ENCODE peak calls at places on chromosomes 11 and 22, in four cellular contexts. One of them, this sample, is unnamed.

GRCh38 chr22:18000441-18001039 is 23.8 kb downstream of the MICAL3 start:
- DNase-seq in IMR-90: no peak
- DNase-seq in mesendoderm: peak; percentile 47
- DNase-seq in H1: no peak
- DNase-seq in this sample: no peak

GRCh38 chr11:17423533-17424310 is 35.3 kb upstream of the KCNJ11 start:
- DNase-seq in IMR-90: no peak
- DNase-seq in mesendoderm: no peak
- DNase-seq in H1: no peak
- DNase-seq in this sample: no peak

GRCh38 chr11:47991266-47991830 is 11.0 kb downstream of the PTPRJ start:
- DNase-seq in IMR-90: no peak
- DNase-seq in mesendoderm: peak; percentile 90
- DNase-seq in H1: no peak
- DNase-seq in this sample: peak; percentile 56

GRCh38 chr11:36455658-36456111 is 54.4 kb downstream of the TRAF6 start:
- DNase-seq in IMR-90: peak; percentile 98
- DNase-seq in mesendoderm: peak; percentile 62
- DNase-seq in H1: no peak
- DNase-seq in this sample: no peak

GRCh38 chr11:13355191-13355590 is 77.6 kb downstream of the BMAL1 start:
- DNase-seq in IMR-90: no peak
- DNase-seq in mesendoderm: no peak
- DNase-seq in H1: no peak
- DNase-seq in this sample: no peak

GRCh38 chr11:46338636-46338987 is 8.7 kb upstream of the DGKZ start:
- DNase-seq in IMR-90: peak; percentile 26
- DNase-seq in mesendoderm: peak; percentile 89
- DNase-seq in H1: no peak
- DNase-seq in this sample: no peak

GRCh38 chr11:12079726-12080556 is 30.4 kb upstream of the MICAL2 start:
- DNase-seq in IMR-90: peak; percentile 99
- DNase-seq in mesendoderm: peak; percentile 81
- DNase-seq in H1: no peak
- DNase-seq in this sample: no peak

GRCh38 chr11:41245184-41245583 is 214.3 kb downstream of the LRRC4C start:
- DNase-seq in IMR-90: no peak
- DNase-seq in mesendoderm: no peak
- DNase-seq in H1: no peak
- DNase-seq in this sample: peak; percentile 22

GRCh38 chr11:120786206-120786735 is 237.6 kb upstream of the TBCEL start:
- DNase-seq in IMR-90: no peak
- DNase-seq in mesendoderm: no peak
- DNase-seq in H1: no peak
- DNase-seq in this sample: no peak

GRCh38 chr11:95108159-95108611 is 18.5 kb downstream of the ENDOD1 start:
- DNase-seq in IMR-90: peak; percentile 34
- DNase-seq in mesendoderm: peak; percentile 40
- DNase-seq in H1: no peak
- DNase-seq in this sample: no peak

GRCh38 chr22:24060375-24060788 is 49.3 kb downstream of the CABIN1 start:
- DNase-seq in IMR-90: peak; percentile 96
- DNase-seq in mesendoderm: no peak
- DNase-seq in H1: no peak
- DNase-seq in this sample: no peak

GRCh38 chr11:77752518-77752917 is 68.0 kb downstream of the RSF1 start:
- DNase-seq in IMR-90: peak; percentile 32
- DNase-seq in mesendoderm: peak; percentile 91
- DNase-seq in H1: peak; percentile 5
- DNase-seq in this sample: peak; percentile 31

GRCh38 chr22:45518580-45518991 is 15.9 kb downstream of the FBLN1 start:
- DNase-seq in IMR-90: no peak
- DNase-seq in mesendoderm: no peak
- DNase-seq in H1: no peak
- DNase-seq in this sample: no peak

GRCh38 chr11:71568707-71569349 is 3.5 kb downstream of the KRTAP5-10 start:
- DNase-seq in IMR-90: no peak
- DNase-seq in mesendoderm: no peak
- DNase-seq in H1: no peak
- DNase-seq in this sample: no peak

GRCh38 chr11:116697011-116697410 is 75.8 kb downstream of the BUD13 start:
- DNase-seq in IMR-90: no peak
- DNase-seq in mesendoderm: peak; percentile 37
- DNase-seq in H1: no peak
- DNase-seq in this sample: no peak

GRCh38 chr11:122595246-122595645 is 60.3 kb upstream of the UBASH3B start:
- DNase-seq in IMR-90: no peak
- DNase-seq in mesendoderm: no peak
- DNase-seq in H1: no peak
- DNase-seq in this sample: no peak

GRCh38 chr11:125245299-125245698 is 80.7 kb downstream of the PKNOX2 start:
- DNase-seq in IMR-90: peak; percentile 4
- DNase-seq in mesendoderm: no peak
- DNase-seq in H1: no peak
- DNase-seq in this sample: no peak

GRCh38 chr11:1218788-1219445 is 3.9 kb upstream of the MUC5B start:
- DNase-seq in IMR-90: no peak
- DNase-seq in mesendoderm: no peak
- DNase-seq in H1: no peak
- DNase-seq in this sample: peak; percentile 25

GRCh38 chr11:114193730-114194674 is 102.2 kb upstream of the NNMT start:
- DNase-seq in IMR-90: no peak
- DNase-seq in mesendoderm: no peak
- DNase-seq in H1: no peak
- DNase-seq in this sample: no peak

GRCh38 chr11:88469828-88470227 is 132.3 kb upstream of the CTSC start:
- DNase-seq in IMR-90: peak; percentile 36
- DNase-seq in mesendoderm: no peak
- DNase-seq in H1: no peak
- DNase-seq in this sample: no peak

DNA sequence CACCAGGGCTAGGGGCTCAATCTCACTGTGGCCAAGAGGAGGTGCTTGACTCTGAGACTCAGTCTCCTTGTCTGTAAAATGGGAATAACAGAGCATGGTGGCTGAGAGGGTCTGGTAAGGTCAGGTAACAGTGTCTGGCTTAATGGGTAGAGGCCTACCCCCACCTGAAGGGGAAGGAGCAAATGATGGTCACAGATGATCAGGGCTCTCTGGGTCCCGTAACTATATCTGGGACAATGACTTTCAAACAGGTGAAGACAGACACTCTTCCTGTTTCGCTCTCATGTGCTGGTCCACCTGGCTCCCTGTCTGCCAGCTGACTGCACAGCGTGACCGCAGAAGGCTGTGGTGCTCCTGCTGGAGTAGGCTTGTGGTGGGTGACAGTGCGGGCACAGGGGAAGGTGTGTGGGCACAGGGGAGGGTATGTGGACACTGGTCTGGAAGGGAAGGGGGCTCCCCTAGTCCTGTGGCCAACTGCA is 4.0 kb downstream of the A4GALT start:
- DNase-seq in IMR-90: no peak
- DNase-seq in mesendoderm: no peak
- DNase-seq in H1: no peak
- DNase-seq in this sample: no peak
- H2BK120ac ChIP-seq in IMR-90: no peak overlapping the region
- H2BK120ac ChIP-seq in mesendoderm: no peak overlapping the region
- H2BK120ac ChIP-seq in H1: no peak overlapping the region
- H2BK120ac ChIP-seq in this sample: no peak overlapping the region

GRCh38 chr11:119205574-119206511 is at the start of gene CBL:
- DNase-seq in IMR-90: peak; percentile 84
- DNase-seq in mesendoderm: peak; percentile 95
- DNase-seq in H1: peak; percentile 75
- DNase-seq in this sample: peak; percentile 94
- H3K56ac ChIP-seq in IMR-90: peak within 1 kb of the TSS; percentile 92
- H3K56ac ChIP-seq in mesendoderm: peak within 1 kb of the TSS; percentile 98
- H3K56ac ChIP-seq in H1: peak within 1 kb of the TSS; percentile 73
- H3K56ac ChIP-seq in this sample: no peak within 1 kb of the TSS

GRCh38 chr22:49259870-49260615 is 567.6 kb downstream of the BRD1 start:
- DNase-seq in IMR-90: no peak
- DNase-seq in mesendoderm: no peak
- DNase-seq in H1: no peak
- DNase-seq in this sample: no peak
- H2BK120ac ChIP-seq in IMR-90: no peak overlapping the region
- H2BK120ac ChIP-seq in mesendoderm: no peak overlapping the region
- H2BK120ac ChIP-seq in H1: no peak overlapping the region
- H2BK120ac ChIP-seq in this sample: no peak overlapping the region

GRCh38 chr22:26481112-26481693 is 2.4 kb downstream of the HPS4 start:
- DNase-seq in IMR-90: no peak
- DNase-seq in mesendoderm: no peak
- DNase-seq in H1: no peak
- DNase-seq in this sample: no peak

GRCh38 chr22:26479792-26480610 is 3.6 kb downstream of the HPS4 start:
- DNase-seq in IMR-90: no peak
- DNase-seq in mesendoderm: no peak
- DNase-seq in H1: no peak
- DNase-seq in this sample: no peak

GRCh38 chr22:26480611-26480932 is 3.0 kb downstream of the HPS4 start:
- DNase-seq in IMR-90: no peak
- DNase-seq in mesendoderm: no peak
- DNase-seq in H1: no peak
- DNase-seq in this sample: no peak

GRCh38 chr22:26477341-26477731 is 6.2 kb downstream of the HPS4 start:
- DNase-seq in IMR-90: no peak
- DNase-seq in mesendoderm: no peak
- DNase-seq in H1: no peak
- DNase-seq in this sample: no peak

DNA sequence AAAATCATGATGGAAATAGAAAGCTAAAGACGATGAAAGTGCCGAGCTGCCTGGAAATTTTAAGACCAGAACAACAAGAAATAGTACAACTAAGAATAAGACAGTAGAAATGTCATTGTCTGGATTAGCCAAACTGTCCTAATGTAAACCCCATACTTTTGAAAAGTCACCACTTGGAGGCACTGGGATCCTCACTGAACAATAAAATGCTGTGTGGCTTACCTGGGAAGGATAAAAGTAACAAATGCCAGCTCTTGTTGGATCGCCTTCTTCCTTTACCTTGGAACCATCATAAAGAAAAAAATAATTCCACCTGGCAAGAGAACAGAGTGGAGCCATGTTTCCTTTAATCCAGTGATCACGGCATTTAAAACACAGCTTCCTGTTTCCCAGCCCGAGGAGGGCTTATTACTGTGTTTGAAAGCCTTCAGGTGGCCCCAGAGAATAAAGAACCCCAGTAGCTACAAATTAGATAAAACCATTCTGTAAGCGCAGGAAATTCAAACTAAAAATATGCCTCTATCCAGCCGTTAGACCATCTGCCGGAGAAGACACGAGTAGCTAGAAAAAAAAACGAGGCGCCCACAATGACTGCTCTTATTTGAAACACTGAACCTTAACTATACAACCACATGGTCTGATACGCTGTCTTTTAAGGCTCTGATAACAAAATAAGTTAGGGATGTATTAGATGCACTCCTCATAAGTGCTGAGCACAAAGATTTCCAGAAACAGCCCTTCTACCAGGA is 4.4 kb downstream of the HPS4 start:
- DNase-seq in IMR-90: no peak
- DNase-seq in mesendoderm: no peak
- DNase-seq in H1: no peak
- DNase-seq in this sample: no peak
- H3K56ac ChIP-seq in IMR-90: no peak overlapping the region
- H3K56ac ChIP-seq in mesendoderm: peak overlapping the region; percentile 27
- H3K56ac ChIP-seq in H1: no peak overlapping the region
- H3K56ac ChIP-seq in this sample: no peak overlapping the region